ENCODE peak calls at places on chromosomes 6 and 20, in nine cellular contexts. U is GM06990, O is A673, R is MM.1S, A is HCT116, F is fibroblast of pulmonary artery, L is astrocyte of the spinal cord, Z is ovary, B is cardiac muscle cell. I is an unnamed sample.

GRCh38 chr6:36241728-36242127 is 28.1 kb upstream of the PNPLA1 start:
- DNase-seq in F (peak; percentile 79), Z (no peak), B (no peak), L (no peak), U (peak; percentile 70), O (no peak), A (no peak), R (no peak), I (no peak)

GRCh38 chr6:78511019-78511418 is 356.3 kb upstream of the IRAK1BP1 start:
- DNase-seq in Z (no peak), U (no peak), B (no peak), F (no peak), R (no peak), A (no peak), L (no peak), O (no peak), I (no peak)

GRCh38 chr6:43823879-43824740 is 54.1 kb downstream of the VEGFA start:
- DNase-seq in R (no peak), A (no peak), B (no peak), U (no peak), O (peak; percentile 21), Z (no peak), F (no peak), L (no peak), I (no peak)

GRCh38 chr6:53691252-53691651 is 25.7 kb upstream of the KLHL31 start:
- DNase-seq in R (no peak), Z (no peak), B (no peak), U (no peak), A (no peak), L (no peak), F (no peak), O (no peak), I (no peak)

GRCh38 chr20:24066075-24066700 is 77.6 kb upstream of the GGTLC1 start:
- DNase-seq in R (peak; percentile 60), O (no peak), U (no peak), L (no peak), B (no peak), Z (no peak), A (no peak), F (no peak), I (no peak)

GRCh38 chr6:168417158-168417557 is 23.8 kb upstream of the SMOC2 start:
- DNase-seq in B (no peak), U (no peak), Z (no peak), F (no peak), O (no peak), R (no peak), L (no peak), A (no peak), I (no peak)

GRCh38 chr6:133609404-133610270 is 279.3 kb upstream of the TCF21 start:
- DNase-seq in L (peak; percentile 99), O (no peak), R (no peak), Z (no peak), F (peak; percentile 100), U (no peak), B (no peak), A (peak; percentile 85), I (no peak)

GRCh38 chr6:82651845-82652333 is 288.3 kb downstream of the TPBG start:
- DNase-seq in F (no peak), O (no peak), U (no peak), B (no peak), Z (no peak), L (no peak), A (no peak), R (no peak), I (no peak)

GRCh38 chr6:168934856-168935627 is 318.6 kb downstream of the THBS2 start:
- DNase-seq in B (no peak), L (no peak), U (no peak), A (no peak), F (no peak), Z (no peak), O (no peak), R (no peak), I (no peak)

GRCh38 chr20:63703976-63704748 is 3.6 kb downstream of the ARFRP1 start:
- DNase-seq in B (no peak), Z (no peak), A (no peak), U (no peak), R (no peak), F (no peak), L (no peak), O (no peak), I (no peak)

GRCh38 chr20:14432597-14432996 is 95.2 kb upstream of the FLRT3 start:
- DNase-seq in A (no peak), F (no peak), O (no peak), L (no peak), B (no peak), Z (no peak), U (no peak), R (no peak), I (no peak)

GRCh38 chr20:54980321-54980960 is 505.0 kb downstream of the DOK5 start:
- DNase-seq in R (peak; percentile 40), A (no peak), F (no peak), B (peak; percentile 28), L (peak; percentile 1), U (peak; percentile 11), Z (no peak), O (peak; percentile 25), I (no peak)

GRCh38 chr20:38091447-38092216 is 58.1 kb downstream of the RPRD1B start:
- DNase-seq in O (peak; percentile 62), A (no peak), F (no peak), L (no peak), U (peak; percentile 52), R (peak; percentile 11), Z (no peak), B (no peak), I (no peak)

GRCh38 chr6:132708771-132709170 is 5.1 kb downstream of the VNN1 start:
- DNase-seq in Z (no peak), F (no peak), U (no peak), L (no peak), A (no peak), R (no peak), O (no peak), B (no peak), I (no peak)

GRCh38 chr6:113103618-113104390 is 753.3 kb upstream of the MARCKS start:
- DNase-seq in Z (no peak), R (no peak), L (peak; percentile 85), U (no peak), F (peak; percentile 65), O (peak; percentile 48), A (no peak), B (no peak), I (no peak)

GRCh38 chr6:142301421-142302391 is at the start of gene ADGRG6:
- DNase-seq in U (peak; percentile 45), F (no peak), A (peak; percentile 57), L (peak; percentile 31), R (peak; percentile 19), O (peak; percentile 33), Z (no peak), B (peak; percentile 71), I (no peak)
- TF ChIP-seq CTCF in U (no peak), F (no peak), A (no peak), L (no peak), R (no peak), O (peak; percentile 17), Z (no peak), B (peak; percentile 5), I (no peak)

GRCh38 chr20:45235995-45236394 is 14.8 kb downstream of the SEMG2 start:
- DNase-seq in Z (no peak), L (no peak), O (no peak), A (no peak), U (no peak), R (no peak), B (no peak), F (no peak), I (no peak)
- TF ChIP-seq CTCF in Z (no peak), L (peak; percentile 40), O (peak; percentile 69), A (peak; percentile 42), U (peak; percentile 66), R (peak; percentile 40), B (peak; percentile 52), F (peak; percentile 39), I (no peak)

DNA sequence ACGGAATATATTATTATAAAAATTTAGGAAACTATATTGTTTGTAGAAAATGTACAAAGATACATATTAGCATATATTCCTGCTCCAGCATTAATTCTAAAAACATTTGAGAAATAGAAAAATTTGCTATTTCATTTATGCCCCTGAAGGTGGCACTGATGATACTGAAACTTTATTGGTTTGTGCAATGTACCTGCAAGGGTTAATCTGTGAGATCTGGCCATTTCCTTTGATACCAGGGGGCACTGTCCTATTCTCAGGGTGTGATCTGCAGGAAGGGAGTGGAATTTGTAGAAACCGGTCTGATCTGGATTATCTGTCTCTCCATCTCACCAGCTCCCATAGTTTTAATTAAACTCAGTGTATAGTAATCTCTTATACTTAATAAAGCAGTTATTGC is 625.1 kb upstream of the IMPG1 start:
- DNase-seq in R (no peak), Z (no peak), U (no peak), L (peak; percentile 37), F (peak; percentile 39), B (no peak), O (no peak), A (peak; percentile 61), I (no peak)
- TF ChIP-seq CTCF in R (no peak), Z (no peak), U (no peak), L (peak; percentile 37), F (peak; percentile 25), B (peak; percentile 44), O (no peak), A (peak; percentile 69), I (no peak)

GRCh38 chr20:41358230-41358629 is 8.4 kb downstream of the EMILIN3 start:
- DNase-seq in O (no peak), F (no peak), R (no peak), Z (no peak), A (no peak), B (no peak), U (no peak), L (no peak), I (no peak)

GRCh38 chr20:41355598-41356203 is 10.9 kb downstream of the EMILIN3 start:
- DNase-seq in R (no peak), O (no peak), F (no peak), L (no peak), U (no peak), B (no peak), A (no peak), Z (no peak), I (no peak)

GRCh38 chr20:41358717-41359116 is 7.9 kb downstream of the EMILIN3 start:
- DNase-seq in Z (no peak), O (no peak), U (no peak), R (no peak), F (no peak), A (no peak), B (no peak), L (no peak), I (no peak)

GRCh38 chr20:41356951-41357350 is 9.7 kb downstream of the EMILIN3 start:
- DNase-seq in B (no peak), L (no peak), A (no peak), R (no peak), F (no peak), U (no peak), Z (no peak), O (no peak), I (no peak)

DNA sequence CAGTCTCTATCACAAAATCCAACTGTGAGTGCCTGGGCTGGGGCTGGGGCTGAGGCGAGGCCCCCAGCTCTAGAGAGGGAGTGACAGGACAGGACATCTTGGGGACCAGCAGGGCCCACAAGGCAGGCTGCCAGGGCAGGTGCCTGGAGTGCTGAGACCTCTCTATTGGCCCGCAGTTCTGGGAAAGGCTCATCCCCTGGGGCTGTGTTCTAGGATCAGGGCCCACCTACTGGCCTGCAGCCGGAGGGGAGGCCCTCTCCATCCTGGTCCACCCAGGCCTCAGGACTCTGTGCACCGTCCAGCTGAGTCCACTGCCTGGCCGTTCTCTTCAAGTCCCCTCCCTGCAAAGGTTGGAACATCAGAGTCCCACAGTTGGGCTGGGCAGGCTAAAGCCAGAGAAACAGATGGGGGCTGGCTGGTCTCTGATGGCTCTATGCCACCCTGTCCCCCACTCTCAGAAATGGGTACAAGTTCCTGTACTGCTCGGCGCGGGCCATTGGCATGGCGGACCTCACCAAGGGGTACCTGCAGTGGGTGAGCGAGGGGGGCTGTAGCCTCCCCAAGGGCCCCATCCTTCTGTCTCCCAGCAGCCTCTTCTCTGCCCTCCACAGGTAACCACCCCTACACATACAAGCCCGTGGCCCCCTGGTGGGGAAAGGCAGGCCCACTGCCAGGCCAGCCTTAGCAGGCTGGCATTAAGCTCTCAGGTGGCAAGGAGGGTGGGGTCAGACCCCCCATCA is 9.0 kb downstream of the EMILIN3 start:
- DNase-seq in B (no peak), A (no peak), R (no peak), F (no peak), U (no peak), Z (no peak), L (no peak), O (no peak), I (no peak)
- TF ChIP-seq CTCF in B (no peak), A (no peak), R (no peak), F (no peak), U (peak; percentile 25), Z (no peak), L (peak; percentile 21), O (no peak), I (no peak)

I was measured in natural killer cell.